ENCODE peak calls at places on chromosome 4, in four cellular contexts. K is upper lobe of right lung, O is fibroblast of lung, J is transverse colon. E is an unnamed sample. For H3K4me1, the result is how much of the 10 kb centered on the place peaks cover.

GRCh38 chr4:70761276-70761816 is 39.6 kb downstream of the RUFY3 start:
- DNase-seq in J (no peak), K (no peak), O (no peak), E (no peak)

GRCh38 chr4:89899157-89899556 is 4.5 kb downstream of the MMRN1 start:
- DNase-seq in O (no peak), J (no peak), K (no peak), E (no peak)

GRCh38 chr4:135354876-135355275 is 1153.3 kb upstream of the PABPC4L start:
- DNase-seq in O (peak), J (no peak), K (no peak), E (no peak)

GRCh38 chr4:8897768-8898167 is 26.1 kb upstream of the HMX1 start:
- DNase-seq in O (no peak), J (no peak), K (no peak), E (no peak)

GRCh38 chr4:186723207-186724047 is at the start of gene FAT1:
- DNase-seq in O (peak), K (peak), J (peak), E (peak)

GRCh38 chr4:95984081-95984480 is 144.2 kb downstream of the PDHA2 start:
- DNase-seq in O (no peak), K (no peak), J (no peak), E (no peak)

GRCh38 chr4:170229021-170229420 is 139.3 kb upstream of the AADAT start:
- DNase-seq in O (no peak), K (no peak), J (no peak), E (no peak)

GRCh38 chr4:26490111-26490979 is at the start of gene CCKAR:
- DNase-seq in J (no peak), K (no peak), O (peak), E (no peak)

GRCh38 chr4:69038582-69038981 is 57.7 kb upstream of the UGT2B7 start:
- DNase-seq in O (peak), J (no peak), K (no peak), E (peak)

GRCh38 chr4:154854362-154854761 is 73.3 kb downstream of the RBM46 start:
- DNase-seq in K (no peak), O (no peak), J (no peak), E (no peak)

GRCh38 chr4:14824189-14824588 is 178.1 kb upstream of the CPEB2 start:
- DNase-seq in O (no peak), J (peak), K (no peak), E (no peak)

GRCh38 chr4:40992472-40993298 is 221.7 kb downstream of the APBB2 start:
- DNase-seq in K (no peak), J (no peak), O (peak), E (no peak)

GRCh38 chr4:36249605-36250004 is 5.3 kb upstream of the ARAP2 start:
- DNase-seq in K (no peak), J (no peak), O (no peak), E (peak)

GRCh38 chr4:182142146-182143085 is 100.8 kb upstream of the TENM3 start:
- DNase-seq in O (peak), K (no peak), J (no peak), E (peak)

GRCh38 chr4:158769175-158769831 is 477 bp downstream of the FNIP2 start:
- DNase-seq in J (peak), O (peak), K (peak), E (peak)

GRCh38 chr4:22389240-22389871 is 126.5 kb downstream of the ADGRA3 start:
- DNase-seq in K (no peak), J (peak), O (peak), E (peak)

GRCh38 chr4:56007154-56007553 is 58.4 kb downstream of the CEP135 start:
- DNase-seq in K (no peak), O (no peak), J (no peak), E (no peak)

GRCh38 chr4:86279247-86279960 is 80.4 kb downstream of the MAPK10 start:
- DNase-seq in J (no peak), O (no peak), K (no peak), E (no peak)

GRCh38 chr4:54659213-54660144 is 1.7 kb downstream of the KIT start:
- DNase-seq in O (peak), J (no peak), K (no peak), E (no peak)

GRCh38 chr4:105191621-105192210 is 45.0 kb downstream of the TET2 start:
- DNase-seq in K (no peak), J (no peak), O (peak), E (no peak)

GRCh38 chr4:166128452-166128851 is 255.4 kb downstream of the TLL1 start:
- DNase-seq in O (peak), J (no peak), K (no peak), E (no peak)

GRCh38 chr4:113869743-113870375 is 108.3 kb upstream of the CAMK2D start:
- DNase-seq in O (peak), J (no peak), K (no peak), E (peak)

GRCh38 chr4:142883433-142883832 is 37.3 kb upstream of the INPP4B start:
- DNase-seq in O (peak), K (no peak), J (no peak), E (peak)

GRCh38 chr4:2712261-2712842 is 43.8 kb downstream of the TNIP2 start:
- DNase-seq in J (no peak), O (peak), K (no peak), E (no peak)

GRCh38 chr4:126718161-126718560 is 914.6 kb upstream of the INTU start:
- DNase-seq in O (peak), J (no peak), K (no peak), E (no peak)

GRCh38 chr4:22434895-22435294 is 81.0 kb downstream of the ADGRA3 start:
- DNase-seq in O (peak), J (peak), K (no peak), E (peak)

GRCh38 chr4:119025916-119026661 is 109.5 kb upstream of the MYOZ2 start:
- DNase-seq in K (no peak), O (peak), J (peak), E (peak)

GRCh38 chr4:164442167-164442566 is 311.8 kb upstream of the SMIM31 start:
- DNase-seq in J (no peak), K (no peak), O (peak), E (no peak)

GRCh38 chr4:24188459-24188858 is 298.6 kb upstream of the PPARGC1A start:
- DNase-seq in J (no peak), K (no peak), O (no peak), E (no peak)

GRCh38 chr4:141229408-141230101 is 8.9 kb downstream of the ZNF330 start:
- DNase-seq in K (no peak), O (no peak), J (no peak), E (no peak)

GRCh38 chr4:4788573-4788972 is 70.9 kb upstream of the MSX1 start:
- DNase-seq in O (no peak), J (no peak), K (no peak), E (no peak)

GRCh38 chr4:77240469-77241066 is 83.6 kb downstream of the CCNG2 start:
- DNase-seq in J (peak), K (peak), O (peak), E (peak)

GRCh38 chr4:159060161-159060560 is 42.7 kb upstream of the RAPGEF2 start:
- DNase-seq in O (no peak), K (no peak), J (no peak), E (no peak)

GRCh38 chr4:1945492-1945891 is 63.3 kb downstream of the NELFA start:
- DNase-seq in O (no peak), J (no peak), K (no peak), E (no peak)

GRCh38 chr4:80492761-80493160 is 157.2 kb downstream of the CFAP299 start:
- DNase-seq in K (no peak), O (no peak), J (peak), E (peak)

GRCh38 chr4:55214172-55214571 is 88.8 kb upstream of the KDR start:
- DNase-seq in O (no peak), J (no peak), K (no peak), E (no peak)

DNA sequence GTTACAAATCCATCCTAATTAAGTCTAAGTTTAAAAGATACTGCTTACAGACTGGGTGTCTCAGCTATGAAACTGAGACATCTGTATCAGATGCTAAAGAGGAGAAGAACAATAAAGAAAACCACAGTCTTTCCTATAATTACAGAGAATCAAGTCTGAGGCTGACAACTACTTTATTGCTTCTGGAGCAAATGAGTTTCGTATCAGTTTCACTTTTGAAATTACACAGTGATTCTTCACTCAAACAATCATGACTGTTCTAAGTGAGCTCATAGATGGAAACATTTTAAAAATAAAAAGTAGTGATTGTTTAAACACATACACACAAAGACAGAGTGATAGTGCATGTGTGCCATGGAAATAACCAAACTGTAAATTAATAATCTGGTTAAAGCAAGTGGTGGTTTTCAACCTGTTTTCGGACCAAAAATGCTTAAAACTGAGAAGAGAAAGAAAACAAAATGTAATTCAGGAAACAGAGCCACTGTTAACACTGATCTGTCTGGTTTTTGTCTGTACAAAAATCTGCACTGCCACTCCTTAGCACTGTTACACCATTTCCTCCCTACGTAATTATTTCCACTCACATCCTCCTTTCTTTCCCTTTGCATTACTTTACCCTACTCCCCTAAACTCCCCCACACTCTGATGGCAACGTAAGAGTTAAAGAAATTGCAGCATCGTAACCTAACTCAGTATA is 12.5 kb downstream of the RFC1 start:
- DNase-seq in J (no peak), K (no peak), O (peak), E (peak)
- H3K4me1 ChIP-seq in J (under half), K (under half), O (under half), E (under half)

GRCh38 chr4:149293233-149293632 is 522.4 kb downstream of the IQCM start:
- DNase-seq in K (no peak), J (no peak), O (peak), E (no peak)

GRCh38 chr4:149291463-149291862 is 524.2 kb downstream of the IQCM start:
- DNase-seq in K (no peak), O (peak), J (peak), E (no peak)

GRCh38 chr4:149296503-149296902 is 519.1 kb downstream of the IQCM start:
- DNase-seq in O (peak), J (no peak), K (no peak), E (no peak)

GRCh38 chr4:149292422-149293055 is 523.1 kb downstream of the IQCM start:
- DNase-seq in K (no peak), O (peak), J (no peak), E (no peak)

GRCh38 chr4:149296084-149296483 is 519.6 kb downstream of the IQCM start:
- DNase-seq in K (no peak), O (peak), J (no peak), E (no peak)
- H3K27ac ChIP-seq in K (no peak), O (no peak), J (no peak), E (no peak)

GRCh38 chr4:102827674-102828496 is 534 bp upstream of the UBE2D3 start:
- DNase-seq in K (peak), J (peak), O (peak), E (peak)

GRCh38 chr4:102826105-102826889 is 1.1 kb downstream of the UBE2D3 start:
- DNase-seq in J (no peak), O (no peak), K (no peak), E (no peak)

GRCh38 chr4:102825261-102826071 is 1.9 kb downstream of the UBE2D3 start:
- DNase-seq in J (peak), O (peak), K (no peak), E (peak)

GRCh38 chr4:102828497-102828808 is 1.1 kb upstream of the UBE2D3 start:
- DNase-seq in O (no peak), K (no peak), J (no peak), E (no peak)

GRCh38 chr4:102826890-102827673 is at the start of gene UBE2D3:
- DNase-seq in K (peak), O (peak), J (peak), E (peak)
- H3K4me1 ChIP-seq in K (under half), O (under half), J (under half), E (under half)

GRCh38 chr4:94519925-94520789 is 68.4 kb downstream of the PDLIM5 start:
- DNase-seq in K (no peak), O (no peak), J (no peak), E (no peak)

GRCh38 chr4:94523033-94523590 is 71.4 kb downstream of the PDLIM5 start:
- DNase-seq in K (no peak), J (no peak), O (no peak), E (no peak)

GRCh38 chr4:94527556-94528233 is 76.0 kb downstream of the PDLIM5 start:
- DNase-seq in J (no peak), O (no peak), K (no peak), E (no peak)

GRCh38 chr4:94525993-94526740 is 74.4 kb downstream of the PDLIM5 start:
- DNase-seq in K (no peak), J (no peak), O (peak), E (no peak)

GRCh38 chr4:94523617-94524016 is 71.9 kb downstream of the PDLIM5 start:
- DNase-seq in K (no peak), J (no peak), O (peak), E (no peak)
- H3K27ac ChIP-seq in K (no peak), J (peak), O (no peak), E (no peak)

GRCh38 chr4:168859100-168859499 is 151.0 kb downstream of the CBR4 start:
- DNase-seq in J (no peak), K (no peak), O (no peak), E (no peak)
- H3K4me1 ChIP-seq in J (under half), K (under half), O (under half), E (under half)